ENCODE peak calls at places on chromosomes 13 and 19, in four cellular contexts. G, Q, F and X are unnamed samples.

GRCh38 chr13:51339952-51340732 is 651 bp downstream of the SERPINE3 start:
- DNase-seq in Q (no peak), F (no peak), G (no peak), X (no peak)

GRCh38 chr19:13013649-13014048 is 18.4 kb downstream of the NFIX start:
- DNase-seq in G (no peak), F (no peak), Q (no peak), X (no peak)

GRCh38 chr13:26459276-26460131 is 98.0 kb upstream of the WASF3 start:
- DNase-seq in G (no peak), F (no peak), Q (no peak), X (no peak)

GRCh38 chr13:42041684-42042035 is 6.8 kb upstream of the DGKH start:
- DNase-seq in G (peak), Q (no peak), F (no peak), X (no peak)

GRCh38 chr13:73039201-73040108 is 19.4 kb upstream of the KLF5 start:
- DNase-seq in Q (no peak), F (no peak), G (no peak), X (no peak)

GRCh38 chr19:48639483-48640375 is 2.5 kb upstream of the DBP start:
- DNase-seq in Q (no peak), F (no peak), G (peak), X (no peak)

GRCh38 chr19:52786078-52786463 is 520 bp downstream of the ZNF600 start:
- DNase-seq in G (peak), Q (no peak), F (no peak), X (peak)

GRCh38 chr13:99626461-99627082 is 125.3 kb downstream of the TM9SF2 start:
- DNase-seq in F (no peak), G (no peak), Q (no peak), X (no peak)

GRCh38 chr13:110474713-110475112 is 86.8 kb downstream of the RAB20 start:
- DNase-seq in Q (no peak), G (no peak), F (no peak), X (no peak)

GRCh38 chr19:6069268-6069771 is 41.0 kb downstream of the RFX2 start:
- DNase-seq in G (no peak), F (no peak), Q (no peak), X (no peak)

GRCh38 chr13:49602005-49602404 is 16.6 kb upstream of the RCBTB1 start:
- DNase-seq in F (no peak), Q (no peak), G (no peak), X (no peak)

GRCh38 chr13:101019126-101019525 is 344.5 kb upstream of the TMTC4 start:
- DNase-seq in F (no peak), Q (no peak), G (no peak), X (no peak)

GRCh38 chr19:33559996-33560395 is 38.4 kb upstream of the PEPD start:
- DNase-seq in F (no peak), Q (no peak), G (no peak), X (no peak)

GRCh38 chr13:87669379-87669978 is 1.7 kb upstream of the SLITRK5 start:
- DNase-seq in Q (peak), G (peak), F (no peak), X (peak)

GRCh38 chr13:34006011-34006410 is 188.1 kb downstream of the RFC3 start:
- DNase-seq in G (no peak), F (no peak), Q (no peak), X (no peak)

GRCh38 chr19:30269638-30270037 is 102.5 kb upstream of the ZNF536 start:
- DNase-seq in G (no peak), Q (no peak), F (no peak), X (no peak)

GRCh38 chr13:71759506-71760225 is 107.3 kb downstream of the DACH1 start:
- DNase-seq in F (peak), G (no peak), Q (peak), X (no peak)

GRCh38 chr13:85166891-85167290 is 632.3 kb downstream of the SLITRK6 start:
- DNase-seq in Q (no peak), F (no peak), G (no peak), X (no peak)

GRCh38 chr13:114154476-114154875 is 22.1 kb upstream of the RASA3 start:
- DNase-seq in G (no peak), Q (no peak), F (no peak), X (no peak)

GRCh38 chr13:22162889-22163288 is 492.0 kb downstream of the FGF9 start:
- DNase-seq in F (no peak), Q (no peak), G (no peak), X (no peak)

GRCh38 chr13:50914301-50914700 is 4.7 kb downstream of the RNASEH2B start:
- DNase-seq in Q (no peak), G (no peak), F (no peak), X (no peak)

GRCh38 chr13:75368167-75368566 is 113.8 kb downstream of the TBC1D4 start:
- DNase-seq in G (no peak), F (no peak), Q (no peak), X (peak)

GRCh38 chr13:50156722-50157121 is 141.5 kb downstream of the KCNRG start:
- DNase-seq in Q (peak), G (no peak), F (no peak), X (no peak)

GRCh38 chr13:61286148-61286745 is 129.4 kb downstream of the PCDH20 start:
- DNase-seq in Q (peak), G (peak), F (peak), X (no peak)

GRCh38 chr19:29967623-29968022 is 25.6 kb downstream of the URI1 start:
- DNase-seq in Q (no peak), F (no peak), G (peak), X (no peak)

GRCh38 chr19:7515471-7516226 is at the start of gene ZNF358:
- DNase-seq in F (no peak), G (peak), Q (peak), X (peak)

GRCh38 chr19:33863436-33863835 is 66.8 kb downstream of the KCTD15 start:
- DNase-seq in F (no peak), Q (no peak), G (no peak), X (no peak)

GRCh38 chr13:29884671-29885424 is 34.4 kb upstream of the UBL3 start:
- DNase-seq in F (no peak), Q (peak), G (no peak), X (no peak)

GRCh38 chr13:48562296-48563066 is 29.6 kb upstream of the RCBTB2 start:
- DNase-seq in F (no peak), Q (no peak), G (peak), X (no peak)

GRCh38 chr13:77300176-77301141 is 26.4 kb downstream of the MYCBP2 start:
- DNase-seq in F (no peak), G (peak), Q (no peak), X (peak)

GRCh38 chr19:35363001-35363590 is 4.8 kb downstream of the FFAR3 start:
- DNase-seq in G (no peak), F (no peak), Q (no peak), X (no peak)

GRCh38 chr19:43229315-43229714 is 23.9 kb upstream of the PSG4 start:
- DNase-seq in G (peak), Q (peak), F (no peak), X (no peak)

GRCh38 chr19:46715620-46716012 is 1.3 kb downstream of the PRKD2 start:
- DNase-seq in G (no peak), F (no peak), Q (no peak), X (no peak)

GRCh38 chr13:39765801-39766463 is 110.5 kb downstream of the COG6 start:
- DNase-seq in G (no peak), Q (no peak), F (no peak), X (peak)

GRCh38 chr13:97386832-97387486 is 47.0 kb upstream of the RAP2A start:
- DNase-seq in F (no peak), G (no peak), Q (no peak), X (no peak)

GRCh38 chr13:32901994-32902780 is 114.0 kb upstream of the KL start:
- DNase-seq in Q (no peak), G (no peak), F (no peak), X (no peak)
- TF ChIP-seq JUN in Q (no peak), G (no peak), F (no peak), X (no peak)

DNA sequence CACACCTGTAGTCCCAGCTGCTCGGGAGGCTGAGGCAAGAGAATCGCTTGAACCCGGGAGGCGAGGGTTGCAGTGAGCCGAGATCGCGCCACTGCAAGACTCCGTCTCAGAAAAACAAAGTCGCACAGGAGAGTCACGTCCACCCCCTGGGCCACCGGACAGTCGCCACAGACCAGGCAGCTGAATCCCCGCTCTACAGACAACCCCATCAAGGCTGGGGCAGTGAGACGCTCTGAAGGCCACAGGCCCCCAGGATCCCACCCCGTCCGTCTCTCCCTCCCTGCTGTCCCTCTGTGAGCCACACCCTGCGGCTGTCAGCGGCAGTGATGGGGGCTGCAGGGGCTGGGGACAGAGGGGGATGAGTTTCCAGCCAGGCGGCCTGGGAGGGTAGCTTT is 15.5 kb upstream of the PTBP1 start:
- DNase-seq in Q (no peak), G (no peak), F (no peak), X (no peak)
- H3K9ac ChIP-seq in Q (peak), G (peak), F (no peak), X (peak)

GRCh38 chr19:38319421-38320258 is at the start of gene KCNK6:
- DNase-seq in F (no peak), G (no peak), Q (no peak), X (peak)

GRCh38 chr19:38317104-38317612 is 1.4 kb upstream of the YIF1B start:
- DNase-seq in F (no peak), G (peak), Q (no peak), X (peak)

GRCh38 chr19:38318595-38319142 is 976 bp upstream of the KCNK6 start:
- DNase-seq in F (no peak), Q (no peak), G (no peak), X (peak)

GRCh38 chr19:38316477-38317067 is 825 bp upstream of the YIF1B start:
- DNase-seq in Q (no peak), F (no peak), G (no peak), X (no peak)

GRCh38 chr19:38315657-38316476 is at the start of gene YIF1B:
- DNase-seq in G (peak), Q (peak), F (peak), X (peak)
- TF ChIP-seq POLR2A in G (peak), Q (peak), F (no peak), X (no peak)

GRCh38 chr19:53980553-53981407 is 10.7 kb upstream of the CACNG6 start:
- DNase-seq in F (no peak), Q (peak), G (peak), X (peak)
- TF ChIP-seq JUN in F (no peak), Q (no peak), G (no peak), X (no peak)

GRCh38 chr19:2048959-2049740 is 1.9 kb downstream of the MKNK2 start:
- DNase-seq in F (no peak), G (no peak), Q (no peak), X (no peak)
- H3K9ac ChIP-seq in F (no peak), G (peak), Q (peak), X (peak)

GRCh38 chr19:37079238-37079637 is 1.0 kb downstream of the ZNF420 start:
- DNase-seq in Q (no peak), F (no peak), G (peak), X (no peak)

GRCh38 chr19:37074819-37075362 is 3.3 kb upstream of the ZNF420 start:
- DNase-seq in G (no peak), Q (no peak), F (no peak), X (no peak)

GRCh38 chr19:37077615-37077928 is 661 bp upstream of the ZNF420 start:
- DNase-seq in G (no peak), F (no peak), Q (peak), X (no peak)

GRCh38 chr19:37078717-37079032 is 442 bp downstream of the ZNF420 start:
- DNase-seq in Q (no peak), F (no peak), G (peak), X (no peak)

DNA sequence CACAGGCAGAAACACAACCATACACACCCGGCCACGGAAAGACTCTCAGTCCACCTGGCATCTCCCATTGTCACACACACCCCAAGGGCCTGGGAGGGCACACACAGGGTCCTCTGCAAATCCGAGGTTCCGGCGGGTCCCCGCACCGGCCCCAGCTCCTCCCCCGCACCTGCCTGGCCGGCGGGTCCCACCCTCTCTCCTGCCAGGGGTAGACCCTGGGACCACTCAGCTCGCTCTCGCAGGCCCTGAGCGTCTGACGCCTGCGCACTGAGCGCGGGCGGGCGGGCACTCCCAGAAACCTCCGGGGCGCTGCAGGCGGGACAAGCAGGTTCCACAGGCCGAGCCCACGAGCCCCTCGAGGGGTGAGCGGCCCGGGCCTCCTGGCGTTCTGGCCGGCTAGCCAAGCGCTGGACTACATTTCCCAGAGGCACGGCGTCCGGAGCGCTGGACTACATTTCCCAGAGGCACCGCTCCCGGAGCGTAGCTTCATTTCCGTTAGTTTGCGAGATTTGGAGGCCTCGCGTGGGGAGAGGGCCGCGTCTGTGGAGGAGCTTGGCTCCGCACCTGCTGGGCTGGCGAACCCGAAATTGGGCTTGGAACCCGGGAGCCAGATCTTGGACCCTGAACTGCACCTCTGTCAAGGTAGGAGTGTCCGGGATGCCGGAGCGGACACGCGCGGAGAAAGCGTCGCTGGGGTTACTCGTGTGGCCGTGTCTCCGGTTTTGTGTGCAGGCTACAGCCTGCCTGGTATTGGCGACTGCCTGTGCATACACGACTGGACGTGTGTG is at the start of gene ZNF420:
- DNase-seq in Q (peak), F (peak), G (peak), X (peak)
- TF ChIP-seq POLR2A in Q (peak), F (peak), G (peak), X (peak)

GRCh38 chr19:44753932-44754742 is 5.6 kb downstream of the BCL3 start:
- DNase-seq in G (peak), F (no peak), Q (no peak), X (peak)
- TF ChIP-seq JUN in G (no peak), F (no peak), Q (no peak), X (no peak)

DNA sequence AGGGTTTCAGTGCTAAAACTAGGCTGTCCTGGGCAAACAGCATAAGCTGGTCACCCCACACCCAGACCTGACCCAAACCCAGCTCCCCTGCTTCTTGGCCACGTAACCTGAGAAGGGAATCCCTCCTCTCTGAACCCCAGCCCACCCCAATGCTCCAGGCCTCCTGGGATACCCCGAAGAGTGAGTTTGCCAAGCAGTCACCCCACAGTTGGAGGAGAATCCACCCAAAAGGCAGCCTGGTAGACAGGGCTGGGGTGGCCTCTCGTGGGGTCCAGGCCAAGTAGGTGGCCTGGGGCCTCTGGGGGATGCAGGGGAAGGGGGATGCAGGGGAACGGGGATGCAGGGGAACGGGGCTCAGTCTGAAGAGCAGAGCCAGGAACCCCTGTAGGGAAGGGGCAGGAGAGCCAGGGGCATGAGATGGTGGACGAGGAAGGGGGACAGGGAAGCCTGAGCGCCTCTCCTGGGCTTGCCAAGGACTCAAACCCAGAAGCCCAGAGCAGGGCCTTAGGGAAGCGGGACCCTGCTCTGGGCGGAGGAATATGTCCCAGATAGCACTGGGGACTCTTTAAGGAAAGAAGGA is 2.8 kb downstream of the PPP1R12C start:
- DNase-seq in F (no peak), Q (no peak), G (no peak), X (no peak)
- H3K9ac ChIP-seq in F (no peak), Q (no peak), G (peak), X (no peak)